ENCODE peak calls at places on chromosomes 7 and 10, in five cellular contexts. One of them, this sample, is unnamed.

GRCh38 chr10:31963598-31963980 is 35.0 kb upstream of the ARHGAP12 start:
- DNase-seq in HFF-Myc: no peak
- DNase-seq in GM20000: no peak
- DNase-seq in nephron progenitor cell: no peak
- DNase-seq in heart left ventricle: no peak
- DNase-seq in this sample: no peak

GRCh38 chr7:113099284-113099919 is 12.8 kb upstream of the GPR85 start:
- DNase-seq in GM20000: no peak
- DNase-seq in HFF-Myc: no peak
- DNase-seq in heart left ventricle: no peak
- DNase-seq in nephron progenitor cell: no peak
- DNase-seq in this sample: no peak

GRCh38 chr7:100566018-100566531 is 7.6 kb downstream of the SAP25 start:
- DNase-seq in nephron progenitor cell: no peak
- DNase-seq in GM20000: no peak
- DNase-seq in HFF-Myc: no peak
- DNase-seq in heart left ventricle: peak; percentile 19
- DNase-seq in this sample: no peak

GRCh38 chr10:42980553-42981357 is 96.1 kb upstream of the RET start:
- DNase-seq in nephron progenitor cell: no peak
- DNase-seq in heart left ventricle: peak; percentile 11
- DNase-seq in HFF-Myc: no peak
- DNase-seq in GM20000: no peak
- DNase-seq in this sample: peak; percentile 11

GRCh38 chr7:1579481-1580421 is 9.9 kb upstream of the PSMG3 start:
- DNase-seq in nephron progenitor cell: peak; percentile 87
- DNase-seq in HFF-Myc: no peak
- DNase-seq in GM20000: peak; percentile 84
- DNase-seq in heart left ventricle: peak; percentile 75
- DNase-seq in this sample: peak; percentile 41

GRCh38 chr7:11625669-11626068 is 206.3 kb downstream of the THSD7A start:
- DNase-seq in HFF-Myc: no peak
- DNase-seq in GM20000: no peak
- DNase-seq in heart left ventricle: peak; percentile 27
- DNase-seq in nephron progenitor cell: no peak
- DNase-seq in this sample: no peak

GRCh38 chr10:46557319-46558140 is 1.1 kb upstream of the GPRIN2 start:
- DNase-seq in nephron progenitor cell: peak; percentile 14
- DNase-seq in GM20000: no peak
- DNase-seq in heart left ventricle: peak; percentile 22
- DNase-seq in HFF-Myc: no peak
- DNase-seq in this sample: no peak

GRCh38 chr7:152512711-152513110 is 76.9 kb upstream of the KMT2C start:
- DNase-seq in nephron progenitor cell: no peak
- DNase-seq in HFF-Myc: no peak
- DNase-seq in GM20000: peak; percentile 39
- DNase-seq in heart left ventricle: no peak
- DNase-seq in this sample: no peak

GRCh38 chr10:47405829-47406547 is 21.9 kb upstream of the ZNF488 start:
- DNase-seq in HFF-Myc: no peak
- DNase-seq in nephron progenitor cell: no peak
- DNase-seq in heart left ventricle: no peak
- DNase-seq in GM20000: no peak
- DNase-seq in this sample: no peak

GRCh38 chr7:12244129-12244528 is 33.0 kb downstream of the TMEM106B start:
- DNase-seq in nephron progenitor cell: peak; percentile 8
- DNase-seq in HFF-Myc: no peak
- DNase-seq in GM20000: no peak
- DNase-seq in heart left ventricle: no peak
- DNase-seq in this sample: no peak

GRCh38 chr7:21733837-21734236 is 191.0 kb downstream of the DNAH11 start:
- DNase-seq in HFF-Myc: no peak
- DNase-seq in nephron progenitor cell: no peak
- DNase-seq in GM20000: no peak
- DNase-seq in heart left ventricle: no peak
- DNase-seq in this sample: no peak

GRCh38 chr7:25478925-25479324 is 250.6 kb upstream of the NPVF start:
- DNase-seq in nephron progenitor cell: no peak
- DNase-seq in heart left ventricle: no peak
- DNase-seq in GM20000: no peak
- DNase-seq in HFF-Myc: no peak
- DNase-seq in this sample: no peak

GRCh38 chr7:76020031-76020714 is 25.8 kb upstream of the TMEM120A start:
- DNase-seq in heart left ventricle: peak; percentile 76
- DNase-seq in HFF-Myc: peak; percentile 30
- DNase-seq in GM20000: peak; percentile 72
- DNase-seq in nephron progenitor cell: peak; percentile 78
- DNase-seq in this sample: peak; percentile 71

GRCh38 chr10:80205478-80206276 is at the start of gene ANXA11:
- DNase-seq in HFF-Myc: no peak
- DNase-seq in nephron progenitor cell: peak; percentile 82
- DNase-seq in GM20000: peak; percentile 95
- DNase-seq in heart left ventricle: peak; percentile 87
- DNase-seq in this sample: no peak

GRCh38 chr10:6601224-6601805 is 21.2 kb upstream of the PRKCQ start:
- DNase-seq in GM20000: no peak
- DNase-seq in heart left ventricle: no peak
- DNase-seq in HFF-Myc: no peak
- DNase-seq in nephron progenitor cell: no peak
- DNase-seq in this sample: no peak

GRCh38 chr10:133336131-133337078 is at the start of gene CALY:
- DNase-seq in nephron progenitor cell: peak; percentile 83
- DNase-seq in HFF-Myc: no peak
- DNase-seq in GM20000: peak; percentile 79
- DNase-seq in heart left ventricle: no peak
- DNase-seq in this sample: no peak

GRCh38 chr7:33986951-33987948 is 81.9 kb downstream of the BMPER start:
- DNase-seq in heart left ventricle: no peak
- DNase-seq in GM20000: no peak
- DNase-seq in nephron progenitor cell: no peak
- DNase-seq in HFF-Myc: peak; percentile 100
- DNase-seq in this sample: no peak

GRCh38 chr7:115869225-115869624 is 161.3 kb downstream of the TFEC start:
- DNase-seq in HFF-Myc: peak; percentile 76
- DNase-seq in heart left ventricle: no peak
- DNase-seq in GM20000: no peak
- DNase-seq in nephron progenitor cell: no peak
- DNase-seq in this sample: no peak

GRCh38 chr7:76054129-76055120 is 6.5 kb downstream of the MDH2 start:
- DNase-seq in heart left ventricle: no peak
- DNase-seq in GM20000: no peak
- DNase-seq in HFF-Myc: no peak
- DNase-seq in nephron progenitor cell: no peak
- DNase-seq in this sample: no peak

GRCh38 chr7:149287622-149288021 is 25.6 kb downstream of the ZNF783 start:
- DNase-seq in HFF-Myc: no peak
- DNase-seq in heart left ventricle: no peak
- DNase-seq in nephron progenitor cell: no peak
- DNase-seq in GM20000: no peak
- DNase-seq in this sample: no peak

GRCh38 chr10:7507887-7508726 is 97.3 kb upstream of the SFMBT2 start:
- DNase-seq in GM20000: no peak
- DNase-seq in heart left ventricle: no peak
- DNase-seq in nephron progenitor cell: no peak
- DNase-seq in HFF-Myc: no peak
- DNase-seq in this sample: no peak

GRCh38 chr10:88582806-88583583 is at the start of gene RNLS:
- DNase-seq in heart left ventricle: peak; percentile 73
- DNase-seq in nephron progenitor cell: peak; percentile 51
- DNase-seq in HFF-Myc: peak; percentile 3
- DNase-seq in GM20000: peak; percentile 68
- DNase-seq in this sample: peak; percentile 25
- TF ChIP-seq CTCF in heart left ventricle: peak; percentile 81
- TF ChIP-seq CTCF in nephron progenitor cell: peak; percentile 61
- TF ChIP-seq CTCF in HFF-Myc: peak; percentile 82
- TF ChIP-seq CTCF in GM20000: peak; percentile 63
- TF ChIP-seq CTCF in this sample: no peak

GRCh38 chr10:114347791-114348190 is 56.5 kb downstream of the AFAP1L2 start:
- DNase-seq in GM20000: no peak
- DNase-seq in nephron progenitor cell: no peak
- DNase-seq in heart left ventricle: no peak
- DNase-seq in HFF-Myc: no peak
- DNase-seq in this sample: no peak
- TF ChIP-seq CTCF in GM20000: no peak
- TF ChIP-seq CTCF in nephron progenitor cell: no peak
- TF ChIP-seq CTCF in heart left ventricle: no peak
- TF ChIP-seq CTCF in HFF-Myc: no peak
- TF ChIP-seq CTCF in this sample: no peak

GRCh38 chr7:70133291-70133690 is 535.0 kb downstream of the AUTS2 start:
- DNase-seq in heart left ventricle: no peak
- DNase-seq in GM20000: no peak
- DNase-seq in HFF-Myc: no peak
- DNase-seq in nephron progenitor cell: no peak
- DNase-seq in this sample: no peak

GRCh38 chr7:70131807-70132565 is 533.7 kb downstream of the AUTS2 start:
- DNase-seq in GM20000: no peak
- DNase-seq in nephron progenitor cell: no peak
- DNase-seq in HFF-Myc: no peak
- DNase-seq in heart left ventricle: no peak
- DNase-seq in this sample: no peak

GRCh38 chr7:70135656-70136055 is 537.4 kb downstream of the AUTS2 start:
- DNase-seq in heart left ventricle: no peak
- DNase-seq in nephron progenitor cell: no peak
- DNase-seq in HFF-Myc: no peak
- DNase-seq in GM20000: no peak
- DNase-seq in this sample: no peak

GRCh38 chr7:70132802-70133201 is 534.5 kb downstream of the AUTS2 start:
- DNase-seq in GM20000: no peak
- DNase-seq in nephron progenitor cell: no peak
- DNase-seq in HFF-Myc: no peak
- DNase-seq in heart left ventricle: no peak
- DNase-seq in this sample: no peak

DNA sequence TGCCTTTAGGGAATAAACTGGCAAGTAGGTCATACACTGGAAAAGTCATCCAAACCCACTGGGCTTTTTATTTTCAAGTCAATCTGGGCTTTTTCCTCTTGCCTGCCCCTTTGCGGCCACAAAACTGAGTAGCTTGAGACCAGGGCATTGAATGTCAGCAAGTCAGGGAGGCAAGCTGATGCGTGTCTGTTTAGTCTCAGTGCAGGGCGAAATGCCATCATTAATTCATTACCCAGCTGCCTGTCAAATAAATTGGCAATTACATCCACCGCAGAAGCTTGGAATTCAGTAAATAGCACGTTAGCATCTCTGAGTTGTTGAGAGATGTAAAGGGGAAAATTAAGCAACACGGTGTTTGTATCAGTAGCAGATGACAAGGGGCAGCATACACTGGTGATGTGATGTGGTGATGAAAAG is 535.8 kb downstream of the AUTS2 start:
- DNase-seq in HFF-Myc: no peak
- DNase-seq in nephron progenitor cell: no peak
- DNase-seq in heart left ventricle: no peak
- DNase-seq in GM20000: no peak
- DNase-seq in this sample: no peak
- TF ChIP-seq CTCF in HFF-Myc: no peak
- TF ChIP-seq CTCF in nephron progenitor cell: no peak
- TF ChIP-seq CTCF in heart left ventricle: no peak
- TF ChIP-seq CTCF in GM20000: no peak
- TF ChIP-seq CTCF in this sample: no peak

DNA sequence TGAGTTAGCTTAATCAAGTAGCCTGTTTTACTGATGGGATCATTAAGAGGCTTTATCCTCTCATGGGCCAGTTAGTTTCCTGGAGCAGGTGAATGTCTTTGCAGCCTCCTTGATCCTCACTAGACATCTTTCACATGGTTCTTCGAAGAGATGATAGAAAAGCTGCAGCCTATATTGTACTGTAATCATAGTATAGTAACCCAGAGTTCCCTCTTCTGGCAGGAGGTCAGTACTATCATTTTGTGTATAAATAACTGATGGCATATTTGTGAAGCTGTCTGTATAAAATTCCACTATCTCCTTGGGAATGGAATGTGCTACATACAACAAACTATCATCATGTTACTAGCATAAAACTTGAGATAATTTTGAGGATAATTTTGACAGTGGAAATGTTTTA is 123.8 kb upstream of the PRPS1L1 start:
- DNase-seq in GM20000: no peak
- DNase-seq in heart left ventricle: no peak
- DNase-seq in nephron progenitor cell: no peak
- DNase-seq in HFF-Myc: no peak
- DNase-seq in this sample: no peak
- TF ChIP-seq CTCF in GM20000: no peak
- TF ChIP-seq CTCF in heart left ventricle: no peak
- TF ChIP-seq CTCF in nephron progenitor cell: no peak
- TF ChIP-seq CTCF in HFF-Myc: no peak
- TF ChIP-seq CTCF in this sample: no peak

DNA sequence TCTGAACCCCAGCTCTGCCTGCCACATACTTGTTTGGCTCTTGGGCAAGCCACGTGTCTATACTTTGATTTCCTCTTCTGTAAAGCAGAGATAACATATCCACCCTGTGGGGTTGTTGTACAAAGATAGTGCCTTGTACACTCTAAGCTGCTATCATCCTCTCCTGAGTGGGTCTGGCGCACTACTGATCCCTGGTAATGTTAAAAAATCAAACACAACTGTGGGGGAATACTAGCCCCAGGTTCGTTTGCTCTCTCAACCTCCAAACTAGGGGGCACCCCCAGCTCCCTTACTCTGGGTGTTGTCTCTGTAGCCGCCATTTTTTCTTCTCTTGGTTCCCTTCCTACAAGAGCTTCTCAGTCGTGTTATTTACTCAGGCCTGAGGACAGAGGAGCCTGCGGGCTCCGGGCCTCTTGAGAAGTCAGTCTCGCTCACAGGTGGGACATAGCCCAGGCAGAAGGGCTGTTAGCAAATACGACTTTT is 1.0 kb downstream of the POLM start:
- DNase-seq in GM20000: peak; percentile 68
- DNase-seq in nephron progenitor cell: no peak
- DNase-seq in heart left ventricle: no peak
- DNase-seq in HFF-Myc: no peak
- DNase-seq in this sample: no peak
- TF ChIP-seq CTCF in GM20000: no peak
- TF ChIP-seq CTCF in nephron progenitor cell: no peak
- TF ChIP-seq CTCF in heart left ventricle: no peak
- TF ChIP-seq CTCF in HFF-Myc: no peak
- TF ChIP-seq CTCF in this sample: no peak

DNA sequence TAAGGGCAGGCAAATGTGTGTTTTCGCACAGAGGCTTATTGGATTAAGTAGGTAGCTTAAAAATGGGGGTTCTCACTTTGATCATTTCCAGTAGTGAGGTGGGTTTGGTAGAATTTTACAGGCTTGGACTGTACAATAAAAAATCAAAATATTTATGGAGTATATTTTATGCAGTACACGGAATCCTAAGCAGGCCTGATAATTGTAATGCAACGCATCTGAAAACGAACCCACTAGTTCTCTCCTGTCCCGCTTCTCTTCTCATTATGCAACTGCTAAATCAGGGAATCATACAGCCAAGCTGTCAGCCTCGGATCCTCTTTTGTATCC is 377 bp upstream of the POLR1F start:
- DNase-seq in nephron progenitor cell: no peak
- DNase-seq in heart left ventricle: no peak
- DNase-seq in HFF-Myc: no peak
- DNase-seq in GM20000: no peak
- DNase-seq in this sample: no peak
- TF ChIP-seq CTCF in nephron progenitor cell: no peak
- TF ChIP-seq CTCF in heart left ventricle: peak; percentile 22
- TF ChIP-seq CTCF in HFF-Myc: no peak
- TF ChIP-seq CTCF in GM20000: no peak
- TF ChIP-seq CTCF in this sample: no peak